ENCODE peak calls at places on chromosome 2, in four cellular contexts. C is bronchial epithelial cell, L is SJSA1, Q is heart right ventricle. N is an unnamed sample.
A peak's percentile ranks its signal among the peaks of the same experiment; 100 is the strongest.

GRCh38 chr2:219426534-219427136 is 8.0 kb upstream of the SPEG start:
- DNase-seq in C (no peak), Q (no peak), L (no peak), N (no peak)

GRCh38 chr2:66048667-66049066 is 386.3 kb upstream of the MEIS1 start:
- DNase-seq in L (no peak), C (no peak), Q (no peak), N (no peak)

GRCh38 chr2:218066946-218067515 is 2.0 kb upstream of the RUFY4 start:
- DNase-seq in L (no peak), C (no peak), Q (peak; percentile 38), N (no peak)

GRCh38 chr2:102304268-102304667 is 7.1 kb upstream of the IL1RL1 start:
- DNase-seq in Q (no peak), C (peak; percentile 48), L (no peak), N (no peak)

GRCh38 chr2:21395366-21395765 is 271.6 kb downstream of the TDRD15 start:
- DNase-seq in C (no peak), L (no peak), Q (no peak), N (no peak)

GRCh38 chr2:42029639-42030195 is 18.1 kb upstream of the PKDCC start:
- DNase-seq in L (no peak), C (no peak), Q (no peak), N (no peak)

GRCh38 chr2:193806088-193806774 is 1611.5 kb upstream of the TMEFF2 start:
- DNase-seq in C (peak; percentile 25), L (no peak), Q (no peak), N (no peak)

GRCh38 chr2:197145471-197146056 is 165.0 kb downstream of the ANKRD44 start:
- DNase-seq in L (no peak), C (peak; percentile 29), Q (no peak), N (no peak)

GRCh38 chr2:67836861-67837260 is 225.9 kb downstream of the C1D start:
- DNase-seq in Q (no peak), C (no peak), L (no peak), N (no peak)

GRCh38 chr2:101831351-101831865 is 133.9 kb downstream of the MAP4K4 start:
- DNase-seq in C (peak; percentile 58), Q (peak; percentile 59), L (peak; percentile 62), N (peak; percentile 37)

GRCh38 chr2:241391892-241392665 is 36.0 kb downstream of the FARP2 start:
- DNase-seq in C (peak; percentile 31), L (peak; percentile 33), Q (no peak), N (no peak)

GRCh38 chr2:176118606-176119370 is 2.2 kb downstream of the HOXD10 start:
- DNase-seq in L (no peak), C (no peak), Q (no peak), N (no peak)
- H3K27me3 ChIP-seq in L (peaks cover 54% of the 10 kb centered on the region), C (peaks cover 81% of the 10 kb centered on the region), Q (peaks cover 79% of the 10 kb centered on the region), N (peaks cover 94% of the 10 kb centered on the region)

GRCh38 chr2:16013571-16013970 is 73.2 kb downstream of the MYCN start:
- DNase-seq in Q (no peak), L (no peak), C (no peak), N (no peak)

GRCh38 chr2:16014041-16014787 is 73.9 kb downstream of the MYCN start:
- DNase-seq in Q (peak; percentile 33), L (no peak), C (no peak), N (no peak)

GRCh38 chr2:16012029-16012596 is 71.8 kb downstream of the MYCN start:
- DNase-seq in C (no peak), L (no peak), Q (no peak), N (no peak)

GRCh38 chr2:16011621-16011960 is 71.2 kb downstream of the MYCN start:
- DNase-seq in Q (no peak), L (no peak), C (no peak), N (no peak)

GRCh38 chr2:16012626-16013501 is 72.5 kb downstream of the MYCN start:
- DNase-seq in C (peak; percentile 65), Q (no peak), L (no peak), N (no peak)
- H3K27me3 ChIP-seq in C (peaks cover 2% of the 10 kb centered on the region), Q (no peaks in the 10 kb centered on the region), L (no peaks in the 10 kb centered on the region), N (no peaks in the 10 kb centered on the region)

GRCh38 chr2:240195316-240195861 is 54.9 kb upstream of the OTOS start:
- DNase-seq in C (no peak), L (no peak), Q (no peak), N (no peak)

GRCh38 chr2:240189686-240190085 is 49.2 kb upstream of the OTOS start:
- DNase-seq in L (no peak), C (no peak), Q (no peak), N (no peak)

GRCh38 chr2:240191001-240191400 is 50.5 kb upstream of the OTOS start:
- DNase-seq in L (no peak), C (no peak), Q (no peak), N (no peak)

GRCh38 chr2:240196716-240197438 is 56.4 kb upstream of the OTOS start:
- DNase-seq in Q (no peak), L (no peak), C (no peak), N (no peak)

DNA sequence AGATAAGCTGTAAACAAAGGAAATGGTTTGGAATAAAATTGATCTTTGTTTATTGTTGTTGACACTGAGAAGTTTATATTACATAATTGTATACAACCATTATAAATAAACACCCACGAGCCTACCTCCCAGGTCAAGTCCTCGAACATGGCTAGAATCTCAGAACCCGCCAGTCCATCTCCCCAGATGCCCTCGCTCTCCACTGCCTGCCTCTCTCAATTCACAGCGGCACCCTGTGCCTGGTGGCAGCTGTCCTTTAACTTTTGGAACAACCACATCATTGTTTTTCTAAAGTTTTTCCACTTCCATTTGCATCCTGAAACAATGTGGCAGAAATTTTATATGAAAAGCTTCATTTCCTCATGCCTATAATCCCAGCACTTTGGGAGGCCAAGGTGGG is 52.2 kb upstream of the OTOS start:
- DNase-seq in C (no peak), Q (no peak), L (no peak), N (no peak)
- H3K27me3 ChIP-seq in C (peaks cover 6% of the 10 kb centered on the region), Q (no peaks in the 10 kb centered on the region), L (peaks cover 43% of the 10 kb centered on the region), N (peaks cover 31% of the 10 kb centered on the region)

DNA sequence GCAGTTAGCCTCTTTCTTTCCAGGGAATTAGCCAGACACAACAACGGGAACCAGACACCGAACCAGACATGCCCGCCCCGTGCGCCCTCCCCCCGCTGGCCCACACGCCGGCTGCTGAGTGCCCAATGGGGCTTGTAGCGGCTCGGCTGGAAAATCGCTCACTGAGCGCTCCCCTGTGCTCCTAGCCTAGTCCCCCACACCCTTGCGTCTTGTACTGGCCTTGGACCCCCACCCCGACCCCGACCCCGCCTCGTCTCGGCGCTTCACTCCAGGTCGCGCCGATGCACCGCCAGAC is 1.3 kb downstream of the GAD1 start:
- DNase-seq in C (no peak), Q (no peak), L (no peak), N (no peak)
- H3K27me3 ChIP-seq in C (peaks cover 74% of the 10 kb centered on the region), Q (peaks cover 54% of the 10 kb centered on the region), L (peaks cover 67% of the 10 kb centered on the region), N (peaks cover 100% of the 10 kb centered on the region)

GRCh38 chr2:26848336-26849055 is 564 bp downstream of the DPYSL5 start:
- DNase-seq in C (no peak), Q (peak; percentile 23), L (peak; percentile 15), N (no peak)
- H3K27me3 ChIP-seq in C (peaks cover 50% of the 10 kb centered on the region), Q (peaks cover 42% of the 10 kb centered on the region), L (peaks cover 77% of the 10 kb centered on the region), N (peaks cover 78% of the 10 kb centered on the region)

GRCh38 chr2:64995041-64995440 is 5.8 kb downstream of the SLC1A4 start:
- DNase-seq in C (no peak), Q (no peak), L (no peak), N (no peak)
- H3K27me3 ChIP-seq in C (peaks cover 3% of the 10 kb centered on the region), Q (no peaks in the 10 kb centered on the region), L (no peaks in the 10 kb centered on the region), N (no peaks in the 10 kb centered on the region)

GRCh38 chr2:70977605-70978205 is 725 bp upstream of the ANKRD53 start:
- DNase-seq in Q (no peak), C (peak; percentile 88), L (no peak), N (peak; percentile 55)
- H3K27me3 ChIP-seq in Q (no peaks in the 10 kb centered on the region), C (no peaks in the 10 kb centered on the region), L (no peaks in the 10 kb centered on the region), N (no peaks in the 10 kb centered on the region)

N was measured in AG04450.